ENCODE peak calls at places on chromosomes 16 and 17, in four cellular contexts. L is K562, V is H1, G is HepG2. J is an unnamed sample.

GRCh38 chr16:30527635-30528178 is 1.3 kb upstream of the ZNF768 start:
- DNase-seq in G (no peak), L (no peak), V (no peak), J (no peak)

GRCh38 chr17:67646472-67646871 is 71.3 kb upstream of the NOL11 start:
- DNase-seq in L (no peak), G (no peak), V (no peak), J (no peak)

GRCh38 chr16:67957622-67958021 is 10.8 kb downstream of the SLC12A4 start:
- DNase-seq in V (no peak), G (no peak), L (no peak), J (no peak)

GRCh38 chr16:58124601-58124915 is 4.6 kb downstream of the CFAP20 start:
- DNase-seq in L (no peak), V (no peak), G (no peak), J (no peak)

GRCh38 chr17:19978803-19979202 is 1.2 kb upstream of the AKAP10 start:
- DNase-seq in G (no peak), V (no peak), L (no peak), J (no peak)

GRCh38 chr17:43771463-43771862 is 7.3 kb downstream of the DUSP3 start:
- DNase-seq in V (no peak), G (no peak), L (no peak), J (no peak)

GRCh38 chr17:49003557-49004511 is 6.6 kb downstream of the IGF2BP1 start:
- DNase-seq in G (no peak), L (peak; percentile 56), V (peak; percentile 67), J (no peak)

GRCh38 chr16:56353054-56353921 is 72.1 kb downstream of the AMFR start:
- DNase-seq in V (no peak), L (no peak), G (no peak), J (no peak)

GRCh38 chr16:49855280-49855821 is 561 bp downstream of the ZNF423 start:
- DNase-seq in G (no peak), L (peak; percentile 75), V (peak; percentile 86), J (peak; percentile 69)

GRCh38 chr16:49542391-49542891 is 168.8 kb downstream of the C16orf78 start:
- DNase-seq in V (no peak), L (no peak), G (no peak), J (no peak)

GRCh38 chr17:40491486-40491885 is 9.9 kb downstream of the TNS4 start:
- DNase-seq in V (no peak), G (no peak), L (peak; percentile 55), J (no peak)

GRCh38 chr17:68431661-68432071 is 25.6 kb downstream of the WIPI1 start:
- DNase-seq in V (peak; percentile 57), L (peak; percentile 45), G (peak; percentile 25), J (peak; percentile 35)

GRCh38 chr17:38605230-38605851 is 411 bp downstream of the SRCIN1 start:
- DNase-seq in V (peak; percentile 82), G (no peak), L (no peak), J (no peak)

GRCh38 chr16:54077412-54077821 is 209.2 kb downstream of the IRX3 start:
- DNase-seq in V (no peak), G (no peak), L (no peak), J (peak; percentile 70)

GRCh38 chr17:8294814-8295316 is 335 bp downstream of the SLC25A35 start:
- DNase-seq in G (no peak), V (no peak), L (no peak), J (no peak)

GRCh38 chr17:3557768-3558583 is at the start of gene TRPV3:
- DNase-seq in V (no peak), L (peak; percentile 87), G (no peak), J (no peak)

GRCh38 chr17:41098476-41098875 is 534 bp upstream of the KRTAP4-8 start:
- DNase-seq in G (no peak), L (no peak), V (no peak), J (no peak)

GRCh38 chr17:11701906-11702305 is 103.6 kb downstream of the DNAH9 start:
- DNase-seq in L (no peak), V (no peak), G (no peak), J (no peak)

GRCh38 chr17:11705111-11705510 is 106.8 kb downstream of the DNAH9 start:
- DNase-seq in G (peak; percentile 69), V (no peak), L (no peak), J (no peak)

DNA sequence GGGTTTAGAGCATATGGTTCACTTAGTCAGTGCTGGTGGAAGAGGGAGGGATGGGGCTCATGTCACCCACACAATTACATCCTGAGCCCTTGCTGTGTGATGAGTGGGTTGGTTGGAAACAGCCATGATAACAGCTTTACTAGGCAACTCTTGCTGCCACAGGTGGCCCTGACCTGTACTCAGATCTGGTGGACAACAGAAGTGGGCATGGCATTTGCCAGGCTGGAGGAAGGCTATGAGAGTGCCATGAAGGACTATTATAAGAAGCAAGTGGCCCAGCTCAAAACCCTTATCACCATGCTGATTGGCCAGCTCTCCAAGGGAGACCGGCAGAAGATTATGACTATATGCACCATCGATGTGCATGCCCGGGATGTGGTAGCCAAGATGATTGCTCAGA is 105.8 kb downstream of the DNAH9 start:
- DNase-seq in V (no peak), G (no peak), L (no peak), J (no peak)
- TF ChIP-seq CHD2 in V (no peak), G (no peak), L (no peak), J (no peak)

DNA sequence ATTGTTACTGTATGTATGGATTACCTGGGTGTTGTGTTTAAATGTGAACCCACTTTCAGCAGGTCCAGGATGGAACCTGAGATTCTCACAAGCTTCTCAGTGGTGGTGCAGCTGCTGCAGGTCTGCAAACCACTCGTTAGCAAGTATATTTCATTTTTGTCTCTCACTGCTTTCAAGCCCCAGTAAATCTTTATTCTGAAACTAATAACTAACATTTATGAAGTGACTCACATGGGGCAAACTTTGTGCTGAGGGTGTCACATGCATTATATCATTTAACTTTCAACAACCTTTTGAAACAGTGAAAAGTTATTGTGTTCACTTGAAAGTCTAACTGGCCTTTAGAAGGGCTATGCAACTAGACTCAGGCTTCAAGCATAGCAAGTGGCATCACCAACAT is 98.9 kb upstream of the DYNLRB2 start:
- DNase-seq in G (no peak), L (no peak), V (no peak), J (no peak)
- TF ChIP-seq JUN in G (no peak), L (no peak), V (no peak), J (no peak)

GRCh38 chr17:45146166-45146565 is 2.1 kb upstream of the HEXIM1 start:
- DNase-seq in L (no peak), V (no peak), G (no peak), J (no peak)

GRCh38 chr17:45144199-45145034 is 3.9 kb upstream of the HEXIM1 start:
- DNase-seq in G (no peak), V (peak; percentile 83), L (peak; percentile 83), J (no peak)

GRCh38 chr17:45145035-45145389 is 3.3 kb upstream of the HEXIM1 start:
- DNase-seq in G (no peak), L (no peak), V (no peak), J (no peak)

GRCh38 chr17:45143767-45144198 is 4.5 kb upstream of the HEXIM1 start:
- DNase-seq in G (no peak), V (no peak), L (no peak), J (no peak)

GRCh38 chr17:45143101-45143670 is 5.1 kb upstream of the HEXIM1 start:
- DNase-seq in G (no peak), V (no peak), L (no peak), J (no peak)
- H3K4me3 ChIP-seq in G (no peak overlapping the region), V (peak overlapping the region; percentile 61), L (no peak overlapping the region), J (no peak overlapping the region)

GRCh38 chr16:19389246-19389645 is 28.4 kb upstream of the TMC5 start:
- DNase-seq in L (peak; percentile 64), V (peak; percentile 88), G (peak; percentile 74), J (peak; percentile 68)

GRCh38 chr16:19396555-19397011 is 21.1 kb upstream of the TMC5 start:
- DNase-seq in V (no peak), L (no peak), G (no peak), J (no peak)

GRCh38 chr16:19386555-19386954 is 31.1 kb upstream of the TMC5 start:
- DNase-seq in G (no peak), L (no peak), V (no peak), J (no peak)

GRCh38 chr16:19393226-19394074 is 24.2 kb upstream of the TMC5 start:
- DNase-seq in G (no peak), V (no peak), L (no peak), J (no peak)

DNA sequence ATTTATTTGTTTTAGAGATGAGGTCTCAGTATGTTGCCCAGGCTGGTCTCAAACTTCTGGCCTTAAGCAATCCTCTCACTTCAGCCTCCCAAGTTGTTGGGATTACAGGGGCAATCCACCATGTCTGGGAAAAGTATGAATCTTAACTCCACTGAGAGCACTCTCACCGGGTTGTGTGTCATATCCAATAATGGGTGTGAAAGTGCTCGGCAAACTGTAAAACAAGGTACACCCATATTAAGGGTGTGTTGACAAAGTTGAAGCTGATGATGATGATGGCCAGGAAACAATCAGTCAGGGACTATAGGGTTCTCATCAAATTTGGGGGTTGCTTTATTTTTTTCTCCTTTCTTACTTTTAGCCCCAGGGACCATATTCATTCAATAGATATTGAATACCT is 25.3 kb upstream of the TMC5 start:
- DNase-seq in L (no peak), V (no peak), G (no peak), J (no peak)
- TF ChIP-seq CHD2 in L (no peak), V (no peak), G (no peak), J (no peak)

DNA sequence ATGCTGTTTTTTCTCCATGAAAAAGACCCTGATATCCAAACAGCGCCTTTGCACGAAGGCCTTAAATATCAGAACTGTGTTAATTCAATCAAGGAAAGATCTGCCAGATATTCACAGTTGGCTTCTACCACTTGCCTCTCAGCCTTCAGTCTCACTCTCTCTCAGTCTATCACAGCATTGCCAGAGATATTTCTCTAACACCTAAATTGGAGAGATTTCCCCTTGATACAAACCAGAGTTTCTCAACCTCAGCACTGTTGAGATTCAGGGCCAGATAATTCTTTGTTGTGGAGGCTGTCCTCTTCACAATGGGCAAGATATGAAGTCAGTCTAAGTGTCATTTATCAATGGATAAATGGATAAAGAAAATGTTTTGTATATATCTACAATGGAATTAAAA is 454.1 kb upstream of the MAF start:
- DNase-seq in V (no peak), L (no peak), G (no peak), J (no peak)
- TF ChIP-seq JUN in V (no peak), L (no peak), G (no peak), J (no peak)

DNA sequence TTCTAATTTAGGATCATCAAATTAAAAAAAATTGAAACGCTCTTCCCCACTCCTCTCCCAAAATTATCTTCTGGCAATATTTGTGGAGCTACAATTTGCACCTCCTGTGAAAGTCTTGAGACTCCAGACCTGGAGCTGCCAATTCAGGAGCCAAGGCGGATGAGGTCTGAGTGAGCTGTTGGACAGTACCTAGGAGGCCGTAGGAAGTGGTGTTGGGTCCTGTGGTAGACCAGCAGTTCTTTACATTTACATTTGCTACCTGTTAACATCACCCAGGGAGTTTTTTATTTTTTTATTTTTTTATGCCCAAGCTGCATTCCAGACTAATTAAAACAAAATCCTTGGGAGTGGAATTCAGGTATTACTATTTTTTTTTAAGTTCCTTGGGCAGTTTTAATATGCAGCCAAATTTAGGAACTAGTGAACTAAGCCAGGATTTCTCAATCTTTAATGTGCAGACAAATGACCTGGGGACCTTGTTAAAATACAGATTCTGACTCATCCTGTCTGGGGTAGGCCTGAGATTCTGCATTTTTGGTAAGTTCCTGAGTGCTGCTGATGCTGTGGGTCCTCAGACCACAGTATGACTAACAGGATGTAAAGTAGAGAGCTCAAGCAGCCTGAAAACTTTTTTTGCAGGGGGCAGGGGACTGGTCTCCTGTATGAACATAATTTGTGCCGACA is 271.1 kb downstream of the PHKB start:
- DNase-seq in G (no peak), V (no peak), L (no peak), J (peak; percentile 12)
- H3K4me3 ChIP-seq in G (no peak overlapping the region), V (no peak overlapping the region), L (no peak overlapping the region), J (no peak overlapping the region)

J was measured in A549.